ENCODE peak calls at places on chromosomes 13 and 19, in four cellular contexts. L is stimulated activated CD4-positive, alpha-beta T cell treated with anti-CD3 and anti-CD28 coated beads, TNF-alpha, amount 100 ng/mL, for 4 hours; K is CD8-positive, alpha-beta T cell; V is T-helper 22 cell. T is an unnamed sample.

GRCh38 chr13:23889598-23890224 is 511 bp upstream of the MIPEP start:
- DNase-seq in K (no peak), L (no peak), V (no peak), T (no peak)

GRCh38 chr19:47444388-47444821 is 25.1 kb upstream of the MEIS3 start:
- DNase-seq in V (no peak), L (no peak), K (peak; percentile 57), T (no peak)

GRCh38 chr13:37869756-37870488 is at the start of gene TRPC4:
- DNase-seq in K (no peak), V (no peak), L (no peak), T (peak; percentile 59)

GRCh38 chr13:72505376-72505775 is 222.1 kb downstream of the MZT1 start:
- DNase-seq in V (no peak), L (no peak), K (no peak), T (no peak)

GRCh38 chr19:40193587-40193849 is 2.3 kb downstream of the MAP3K10 start:
- DNase-seq in V (no peak), K (no peak), L (no peak), T (peak; percentile 29)

GRCh38 chr13:41864658-41865057 is 96.3 kb downstream of the VWA8 start:
- DNase-seq in L (no peak), K (no peak), V (no peak), T (no peak)

GRCh38 chr13:24147570-24147963 is 13.0 kb upstream of the SPATA13 start:
- DNase-seq in V (no peak), L (no peak), K (no peak), T (no peak)

GRCh38 chr13:75368167-75368566 is 113.8 kb downstream of the TBC1D4 start:
- DNase-seq in V (no peak), L (no peak), K (no peak), T (peak; percentile 92)

GRCh38 chr19:42369433-42370067 is 20.5 kb downstream of the CNFN start:
- DNase-seq in K (no peak), L (no peak), V (no peak), T (no peak)

GRCh38 chr13:37001921-37002250 is 1.3 kb downstream of the EXOSC8 start:
- DNase-seq in L (no peak), K (no peak), V (no peak), T (no peak)

GRCh38 chr19:19304186-19304975 is 15.9 kb downstream of the SUGP1 start:
- DNase-seq in L (no peak), V (no peak), K (no peak), T (no peak)